ENCODE peak calls at places on chromosomes 11 and 22, in four cellular contexts. A, Y, D and K are unnamed samples.
A peak's percentile ranks its signal among the peaks of the same experiment; 100 is the strongest.

GRCh38 chr11:64234840-64235379 is 526 bp downstream of the VEGFB start:
- DNase-seq in D (peak; percentile 74), A (no peak), Y (no peak), K (no peak)

GRCh38 chr11:71246559-71246958 is 5.8 kb downstream of the SHANK2 start:
- DNase-seq in Y (no peak), D (no peak), A (no peak), K (no peak)

GRCh38 chr11:129313588-129314288 is 61.9 kb upstream of the BARX2 start:
- DNase-seq in A (peak; percentile 34), Y (peak; percentile 56), D (no peak), K (no peak)

GRCh38 chr11:129766858-129767604 is 48.6 kb upstream of the TMEM45B start:
- DNase-seq in D (no peak), Y (peak; percentile 48), A (peak; percentile 48), K (no peak)

GRCh38 chr22:47902646-47903180 is 1140.3 kb downstream of the TBC1D22A start:
- DNase-seq in Y (no peak), A (no peak), D (no peak), K (no peak)

GRCh38 chr11:92226331-92227232 is 2.0 kb downstream of the FAT3 start:
- DNase-seq in A (no peak), Y (no peak), D (peak; percentile 30), K (no peak)

GRCh38 chr11:75919525-75919924 is 104.5 kb downstream of the UVRAG start:
- DNase-seq in D (no peak), Y (peak; percentile 47), A (peak; percentile 27), K (no peak)

GRCh38 chr11:68659158-68659921 is 25.0 kb upstream of the GAL start:
- DNase-seq in Y (peak; percentile 98), A (peak; percentile 98), D (peak; percentile 90), K (peak; percentile 72)

GRCh38 chr11:68314203-68314885 is 2.0 kb downstream of the LRP5 start:
- DNase-seq in D (peak; percentile 48), A (no peak), Y (no peak), K (no peak)

GRCh38 chr11:131966667-131967066 is 596.3 kb downstream of the NTM start:
- DNase-seq in D (no peak), Y (no peak), A (no peak), K (no peak)

GRCh38 chr11:11998091-11998781 is 10.2 kb downstream of the DKK3 start:
- DNase-seq in A (peak; percentile 90), Y (peak; percentile 86), D (no peak), K (peak; percentile 93)

GRCh38 chr22:30202531-30203006 is 44.0 kb downstream of the LIF start:
- DNase-seq in Y (peak; percentile 84), D (peak; percentile 69), A (peak; percentile 61), K (no peak)

GRCh38 chr11:84103096-84103495 is 816.9 kb upstream of the CCDC90B start:
- DNase-seq in A (no peak), Y (no peak), D (no peak), K (no peak)

GRCh38 chr22:24683671-24684070 is 80.7 kb downstream of the GGT1 start:
- DNase-seq in Y (peak; percentile 91), D (no peak), A (peak; percentile 94), K (no peak)

GRCh38 chr11:122633219-122633829 is 22.2 kb upstream of the UBASH3B start:
- DNase-seq in A (peak; percentile 78), Y (peak; percentile 77), D (no peak), K (peak; percentile 30)

GRCh38 chr11:66687831-66688281 is 10.2 kb upstream of the RBM4B start:
- DNase-seq in A (no peak), D (no peak), Y (no peak), K (no peak)

GRCh38 chr11:26014456-26015115 is 317.3 kb upstream of the ANO3 start:
- DNase-seq in D (no peak), Y (no peak), A (no peak), K (no peak)

GRCh38 chr11:134646561-134646960 is 234.5 kb upstream of the B3GAT1 start:
- DNase-seq in A (no peak), Y (no peak), D (no peak), K (no peak)

GRCh38 chr11:116842909-116843308 is 5.5 kb upstream of the APOA1 start:
- DNase-seq in D (peak; percentile 23), A (peak; percentile 14), Y (no peak), K (no peak)

GRCh38 chr11:65445604-65446445 is 23.2 kb downstream of the NEAT1 start:
- DNase-seq in A (peak; percentile 61), D (peak; percentile 41), Y (peak; percentile 83), K (no peak)

GRCh38 chr11:12719221-12719620 is 45.0 kb downstream of the TEAD1 start:
- DNase-seq in Y (peak; percentile 19), D (no peak), A (no peak), K (no peak)

GRCh38 chr11:77109236-77110019 is 6.8 kb downstream of the OMP start:
- DNase-seq in D (no peak), Y (peak; percentile 65), A (peak; percentile 46), K (no peak)

GRCh38 chr11:33027846-33028536 is 11.4 kb upstream of the TCP11L1 start:
- DNase-seq in Y (peak; percentile 37), A (peak; percentile 41), D (no peak), K (no peak)

GRCh38 chr11:106276126-106276525 is 198.7 kb downstream of the AASDHPPT start:
- DNase-seq in Y (no peak), D (no peak), A (peak; percentile 48), K (no peak)

GRCh38 chr11:80495116-80495515 is 1054.3 kb upstream of the TENM4 start:
- DNase-seq in Y (no peak), A (no peak), D (no peak), K (peak; percentile 16)

GRCh38 chr22:39290724-39291161 is 28.7 kb downstream of the RPL3 start:
- DNase-seq in A (peak; percentile 41), Y (peak; percentile 59), D (peak; percentile 90), K (peak; percentile 64)

GRCh38 chr11:92739020-92739419 is 230.4 kb upstream of the MTNR1B start:
- DNase-seq in Y (peak; percentile 48), D (no peak), A (peak; percentile 58), K (no peak)

GRCh38 chr11:102007567-102008437 is 39.4 kb upstream of the CFAP300 start:
- DNase-seq in D (no peak), A (peak; percentile 68), Y (peak; percentile 68), K (peak; percentile 42)

GRCh38 chr11:78310500-78310909 is 107.1 kb downstream of the GAB2 start:
- DNase-seq in Y (peak; percentile 69), A (peak; percentile 32), D (peak; percentile 67), K (no peak)

GRCh38 chr11:114141863-114142590 is 82.5 kb downstream of the ZBTB16 start:
- DNase-seq in D (no peak), A (no peak), Y (no peak), K (no peak)

GRCh38 chr11:95512682-95513081 is 276.9 kb downstream of the FAM76B start:
- DNase-seq in D (peak; percentile 67), A (peak; percentile 88), Y (peak; percentile 91), K (peak; percentile 68)

GRCh38 chr11:118715245-118715807 is 35.9 kb upstream of the TREH start:
- DNase-seq in D (no peak), A (peak; percentile 55), Y (peak; percentile 52), K (no peak)

GRCh38 chr11:80586464-80586863 is 1145.6 kb upstream of the TENM4 start:
- DNase-seq in D (no peak), Y (no peak), A (no peak), K (peak; percentile 16)

GRCh38 chr11:122209619-122210377 is 93.8 kb upstream of the BLID start:
- DNase-seq in Y (peak; percentile 96), D (peak; percentile 70), A (peak; percentile 98), K (no peak)

GRCh38 chr22:50506611-50507420 is 686 bp downstream of the LMF2 start:
- DNase-seq in A (no peak), Y (no peak), D (peak; percentile 70), K (no peak)

GRCh38 chr11:121033635-121034034 is 9.7 kb downstream of the TBCEL start:
- DNase-seq in A (no peak), Y (no peak), D (no peak), K (no peak)

GRCh38 chr11:121029813-121030445 is 6.0 kb downstream of the TBCEL start:
- DNase-seq in D (no peak), Y (no peak), A (no peak), K (no peak)

GRCh38 chr11:121035169-121035755 is 11.4 kb downstream of the TBCEL start:
- DNase-seq in D (no peak), Y (no peak), A (no peak), K (no peak)

GRCh38 chr11:121031167-121031566 is 7.3 kb downstream of the TBCEL start:
- DNase-seq in A (no peak), Y (no peak), D (no peak), K (no peak)

DNA sequence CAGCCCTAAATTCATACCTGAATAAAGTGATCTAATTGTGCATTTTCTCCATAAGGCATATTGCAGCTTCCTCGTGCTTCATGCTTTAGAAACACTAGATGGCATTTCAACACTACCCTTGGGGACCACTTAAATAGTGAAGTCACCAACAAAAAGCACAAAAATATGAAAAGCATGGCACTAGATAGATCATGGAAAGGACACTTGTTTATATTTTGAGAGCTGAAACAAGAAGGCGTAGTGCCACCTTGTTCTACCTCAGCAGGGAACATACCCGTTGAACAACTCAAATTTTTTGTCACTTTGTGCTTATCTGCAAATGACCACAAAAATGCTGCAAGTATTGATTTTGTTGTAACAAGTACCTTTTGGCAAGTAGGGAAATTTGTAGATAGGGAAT is 8.6 kb downstream of the TBCEL start:
- DNase-seq in A (no peak), D (no peak), Y (no peak), K (no peak)
- TF ChIP-seq CTCF in A (no peak), D (no peak), Y (no peak), K (no peak)

GRCh38 chr22:45554040-45554406 is 51.3 kb downstream of the FBLN1 start:
- DNase-seq in Y (no peak), A (no peak), D (peak; percentile 75), K (peak; percentile 9)
- TF ChIP-seq CTCF in Y (no peak), A (no peak), D (no peak), K (peak; percentile 47)

GRCh38 chr11:20387262-20388095 is at the start of gene PRMT3:
- DNase-seq in A (peak; percentile 97), D (peak; percentile 98), Y (peak; percentile 98), K (peak; percentile 93)
- TF ChIP-seq CTCF in A (no peak), D (peak; percentile 99), Y (no peak), K (peak; percentile 28)

DNA sequence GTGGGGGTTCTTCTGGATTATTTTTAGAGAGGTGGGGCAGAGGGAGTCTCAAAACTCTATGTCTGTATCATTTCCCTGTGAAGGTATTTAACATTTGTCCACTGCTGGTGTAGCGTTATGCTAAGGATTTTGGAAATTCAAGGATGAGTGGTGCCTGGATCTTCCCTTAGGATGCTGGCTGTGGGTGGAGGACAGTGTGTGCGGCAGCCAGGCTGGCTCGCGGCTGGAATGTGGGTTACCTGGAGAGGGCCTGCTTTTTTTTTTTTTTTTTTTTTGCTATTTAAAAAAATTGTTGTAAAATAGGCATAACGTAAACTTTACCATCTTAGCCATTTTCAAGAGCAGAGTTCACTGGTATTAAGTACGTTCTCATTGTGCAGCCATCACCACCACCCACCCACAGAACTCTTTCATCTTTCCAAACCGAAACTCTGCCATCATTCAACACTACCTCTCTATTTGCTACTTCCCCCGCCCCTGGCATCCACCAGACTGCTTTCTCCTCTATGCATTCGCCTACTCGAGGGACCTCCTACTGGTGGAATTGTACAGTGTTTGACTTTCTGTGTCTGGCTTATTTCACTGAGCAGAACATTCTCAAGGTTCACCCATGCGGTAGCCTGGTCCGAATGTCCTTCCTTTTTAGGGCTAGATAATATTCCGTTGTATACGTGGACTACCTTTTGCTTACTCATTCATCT is 67.1 kb downstream of the PARVB start:
- DNase-seq in D (no peak), Y (peak; percentile 12), A (peak; percentile 31), K (no peak)
- TF ChIP-seq CTCF in D (no peak), Y (peak; percentile 31), A (peak; percentile 36), K (no peak)